ENCODE peak calls at places on chromosomes 11 and 22, in four cellular contexts. Y, R, I and F are unnamed samples.
A peak's percentile ranks its signal among the peaks of the same experiment; 100 is the strongest.

GRCh38 chr11:6927030-6927617 is 898 bp downstream of the ZNF215 start:
- DNase-seq in I (peak; percentile 17), R (peak; percentile 38), Y (peak; percentile 33), F (no peak)

GRCh38 chr11:8219257-8220021 is 44.2 kb downstream of the LMO1 start:
- DNase-seq in R (peak; percentile 73), I (peak; percentile 59), Y (peak; percentile 70), F (no peak)

GRCh38 chr22:26918236-26918635 is 260.8 kb downstream of the MIAT start:
- DNase-seq in I (no peak), R (no peak), Y (no peak), F (no peak)

GRCh38 chr11:12157241-12157661 is 46.9 kb downstream of the MICAL2 start:
- DNase-seq in Y (no peak), I (peak; percentile 94), R (no peak), F (peak; percentile 84)

GRCh38 chr11:131077340-131077739 is 161.1 kb upstream of the SNX19 start:
- DNase-seq in I (no peak), R (no peak), Y (no peak), F (no peak)

GRCh38 chr11:77233011-77233410 is 68.5 kb downstream of the GDPD4 start:
- DNase-seq in R (no peak), I (no peak), Y (no peak), F (no peak)

GRCh38 chr11:128549256-128549944 is 38.0 kb downstream of the ETS1 start:
- DNase-seq in R (no peak), I (peak; percentile 81), Y (peak; percentile 31), F (no peak)

GRCh38 chr11:66999555-66999954 is 23.4 kb upstream of the SYT12 start:
- DNase-seq in I (no peak), Y (no peak), R (no peak), F (no peak)

GRCh38 chr11:17206448-17206847 is 1.3 kb downstream of the PIK3C2A start:
- DNase-seq in R (no peak), I (no peak), Y (no peak), F (no peak)

GRCh38 chr11:131871061-131871460 is 500.6 kb downstream of the NTM start:
- DNase-seq in Y (no peak), I (no peak), R (no peak), F (no peak)

GRCh38 chr22:20203142-20204099 is 52.6 kb upstream of the CCDC188 start:
- DNase-seq in R (no peak), I (peak; percentile 36), Y (no peak), F (no peak)

GRCh38 chr11:84524422-84525051 is 1102.6 kb downstream of the DLG2 start:
- DNase-seq in Y (no peak), I (peak; percentile 44), R (peak; percentile 29), F (no peak)

GRCh38 chr11:109236696-109237095 is 185.3 kb upstream of the C11orf87 start:
- DNase-seq in Y (no peak), I (no peak), R (no peak), F (no peak)

GRCh38 chr11:111429066-111429506 is 50.0 kb upstream of the POU2AF1 start:
- DNase-seq in Y (peak; percentile 77), R (peak; percentile 61), I (peak; percentile 71), F (no peak)

GRCh38 chr22:17981497-17981896 is 42.9 kb downstream of the MICAL3 start:
- DNase-seq in Y (no peak), R (no peak), I (no peak), F (no peak)

GRCh38 chr11:133386262-133386661 is 146.0 kb downstream of the OPCML start:
- DNase-seq in I (no peak), Y (no peak), R (no peak), F (no peak)

GRCh38 chr11:70415176-70415575 is 16.8 kb downstream of the CTTN start:
- DNase-seq in R (no peak), Y (no peak), I (peak; percentile 50), F (no peak)
- TF ChIP-seq CTCF in R (no peak), Y (no peak), I (peak; percentile 54), F (peak; percentile 53)

DNA sequence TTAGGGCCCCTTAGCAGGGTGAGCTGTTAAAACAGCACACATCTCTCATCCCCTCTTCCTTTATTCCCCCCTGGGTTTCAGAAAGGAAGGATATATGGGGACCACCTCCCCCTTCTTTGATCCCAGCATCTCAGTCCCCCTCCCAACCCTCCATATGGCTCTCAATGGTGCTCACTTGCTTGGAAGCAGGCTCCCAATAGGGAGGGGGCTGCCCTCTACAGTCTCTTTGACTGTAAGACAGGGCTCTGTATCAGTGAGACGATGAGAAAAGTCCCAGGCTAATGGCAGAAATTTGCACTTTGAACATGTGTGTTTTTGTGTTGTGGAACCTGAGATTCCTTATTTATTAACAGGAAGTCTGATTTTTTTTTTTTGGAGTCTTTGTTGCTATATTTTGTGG is 4.2 kb upstream of the CNTF start:
- DNase-seq in Y (no peak), R (no peak), I (no peak), F (no peak)
- TF ChIP-seq CTCF in Y (no peak), R (peak; percentile 29), I (no peak), F (no peak)

GRCh38 chr11:36306888-36307287 is 10.8 kb downstream of the PRR5L start:
- DNase-seq in I (peak; percentile 62), R (peak; percentile 16), Y (no peak), F (no peak)
- TF ChIP-seq CTCF in I (peak; percentile 60), R (peak; percentile 8), Y (peak; percentile 25), F (peak; percentile 49)

DNA sequence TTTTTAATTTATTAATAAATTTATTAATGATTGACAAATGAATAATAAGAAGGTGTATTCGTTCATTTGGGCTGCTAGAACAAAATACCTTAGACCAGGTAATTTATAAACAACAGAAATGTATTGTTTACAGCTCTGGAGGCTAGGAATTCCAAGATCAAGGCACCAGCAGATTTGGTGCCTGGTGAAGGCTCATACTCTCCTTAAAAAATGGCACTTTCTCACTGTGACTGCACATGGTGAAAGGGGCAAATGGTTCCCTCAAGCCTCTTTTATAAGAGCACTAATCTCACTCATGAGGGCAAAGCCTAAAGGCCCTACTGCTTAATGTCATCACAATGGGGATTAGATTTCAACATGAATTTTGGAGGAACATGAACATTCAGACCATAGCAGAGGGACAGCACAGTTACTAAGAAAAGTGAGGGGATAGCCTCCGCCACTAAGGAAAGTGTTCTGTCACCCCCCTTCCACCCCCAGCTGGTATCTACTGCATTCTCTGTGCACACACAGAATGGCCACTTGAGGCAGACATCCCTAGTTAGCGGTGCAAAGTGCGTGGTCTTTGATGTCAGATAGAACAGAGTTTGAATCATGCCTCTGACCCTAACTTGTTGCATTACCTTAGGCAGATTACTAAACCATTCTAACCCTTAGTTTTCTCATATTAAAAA is 47.2 kb upstream of the CEP295 start:
- DNase-seq in R (no peak), Y (no peak), I (no peak), F (no peak)
- TF ChIP-seq CTCF in R (no peak), Y (no peak), I (peak; percentile 7), F (no peak)

GRCh38 chr11:79648766-79649545 is 208.1 kb upstream of the TENM4 start:
- DNase-seq in Y (no peak), R (no peak), I (no peak), F (no peak)
- TF ChIP-seq CTCF in Y (no peak), R (no peak), I (no peak), F (no peak)

GRCh38 chr11:34866375-34866774 is 49.8 kb downstream of the APIP start:
- DNase-seq in R (no peak), Y (no peak), I (peak; percentile 91), F (peak; percentile 59)

GRCh38 chr11:34874202-34874601 is 42.0 kb downstream of the APIP start:
- DNase-seq in Y (no peak), I (no peak), R (no peak), F (no peak)

GRCh38 chr11:34865261-34865660 is 50.9 kb downstream of the APIP start:
- DNase-seq in Y (no peak), I (no peak), R (no peak), F (no peak)

GRCh38 chr11:34870548-34871209 is 45.5 kb downstream of the APIP start:
- DNase-seq in Y (no peak), I (no peak), R (no peak), F (no peak)

GRCh38 chr11:34869425-34869824 is 46.8 kb downstream of the APIP start:
- DNase-seq in R (no peak), I (no peak), Y (no peak), F (no peak)
- TF ChIP-seq CTCF in R (no peak), I (no peak), Y (no peak), F (peak; percentile 13)

DNA sequence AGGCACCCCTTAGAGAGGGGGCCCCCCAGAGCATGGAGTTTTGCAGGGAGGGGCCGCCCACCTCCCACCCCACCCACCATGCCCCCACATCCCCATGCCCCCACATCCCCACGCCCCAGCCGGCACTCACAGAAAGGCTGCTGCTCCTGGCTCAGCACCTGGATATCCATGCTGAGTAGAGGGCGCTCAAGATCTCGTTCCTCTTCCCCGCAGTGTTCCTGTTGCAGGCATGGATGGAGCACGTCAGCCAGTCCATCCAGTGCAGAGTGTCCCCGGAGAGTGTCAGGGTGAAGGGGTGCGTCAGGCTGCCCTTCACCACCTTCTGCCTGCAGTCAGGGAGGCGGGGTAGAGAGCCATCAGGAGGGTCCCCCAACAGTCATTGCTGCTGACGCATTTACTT is 156.2 kb downstream of the CRYBB2 start:
- DNase-seq in R (no peak), I (no peak), Y (no peak), F (no peak)
- TF ChIP-seq CTCF in R (no peak), I (no peak), Y (no peak), F (no peak)